ENCODE peak calls at places on chromosomes 1 and 21, in nine cellular contexts. One of them, this sample, is unnamed.

GRCh38 chr1:208254862-208255261 is 10.7 kb upstream of the PLXNA2 start:
- DNase-seq in heart left ventricle: no peak
- DNase-seq in astrocyte of the cerebellum: peak
- DNase-seq in heart right ventricle: no peak
- DNase-seq in AG09309: no peak
- DNase-seq in colonic mucosa: no peak
- DNase-seq in HAP-1: no peak
- DNase-seq in lung: no peak
- DNase-seq in brain microvascular endothelial cell: peak
- DNase-seq in this sample: no peak

GRCh38 chr21:24369751-24370150 is 1237.5 kb downstream of the MRPL39 start:
- DNase-seq in AG09309: no peak
- DNase-seq in heart left ventricle: no peak
- DNase-seq in astrocyte of the cerebellum: no peak
- DNase-seq in brain microvascular endothelial cell: no peak
- DNase-seq in lung: no peak
- DNase-seq in heart right ventricle: no peak
- DNase-seq in colonic mucosa: no peak
- DNase-seq in HAP-1: no peak
- DNase-seq in this sample: no peak

GRCh38 chr1:168386949-168387586 is 106.4 kb downstream of the TBX19 start:
- DNase-seq in colonic mucosa: peak
- DNase-seq in lung: peak
- DNase-seq in astrocyte of the cerebellum: no peak
- DNase-seq in AG09309: no peak
- DNase-seq in HAP-1: no peak
- DNase-seq in heart right ventricle: peak
- DNase-seq in brain microvascular endothelial cell: no peak
- DNase-seq in heart left ventricle: no peak
- DNase-seq in this sample: peak

GRCh38 chr1:18154431-18155194 is 47.0 kb downstream of the IGSF21 start:
- DNase-seq in colonic mucosa: no peak
- DNase-seq in heart left ventricle: no peak
- DNase-seq in HAP-1: no peak
- DNase-seq in heart right ventricle: no peak
- DNase-seq in brain microvascular endothelial cell: no peak
- DNase-seq in lung: no peak
- DNase-seq in AG09309: no peak
- DNase-seq in astrocyte of the cerebellum: no peak
- DNase-seq in this sample: no peak

GRCh38 chr1:12486401-12487005 is 131.5 kb downstream of the DHRS3 start:
- DNase-seq in colonic mucosa: no peak
- DNase-seq in lung: peak
- DNase-seq in AG09309: no peak
- DNase-seq in heart left ventricle: peak
- DNase-seq in HAP-1: no peak
- DNase-seq in heart right ventricle: no peak
- DNase-seq in brain microvascular endothelial cell: peak
- DNase-seq in astrocyte of the cerebellum: peak
- DNase-seq in this sample: no peak

GRCh38 chr21:15564907-15565306 is 164.9 kb upstream of the USP25 start:
- DNase-seq in heart left ventricle: no peak
- DNase-seq in AG09309: no peak
- DNase-seq in lung: peak
- DNase-seq in colonic mucosa: no peak
- DNase-seq in astrocyte of the cerebellum: no peak
- DNase-seq in heart right ventricle: no peak
- DNase-seq in brain microvascular endothelial cell: no peak
- DNase-seq in HAP-1: no peak
- DNase-seq in this sample: no peak

GRCh38 chr1:117240547-117240946 is 29.8 kb upstream of the VTCN1 start:
- DNase-seq in astrocyte of the cerebellum: no peak
- DNase-seq in heart left ventricle: no peak
- DNase-seq in heart right ventricle: no peak
- DNase-seq in colonic mucosa: no peak
- DNase-seq in HAP-1: no peak
- DNase-seq in lung: no peak
- DNase-seq in AG09309: no peak
- DNase-seq in brain microvascular endothelial cell: no peak
- DNase-seq in this sample: no peak

GRCh38 chr1:154961497-154962237 is at the start of gene PYGO2:
- DNase-seq in brain microvascular endothelial cell: peak
- DNase-seq in heart left ventricle: peak
- DNase-seq in lung: peak
- DNase-seq in colonic mucosa: peak
- DNase-seq in astrocyte of the cerebellum: no peak
- DNase-seq in heart right ventricle: peak
- DNase-seq in HAP-1: peak
- DNase-seq in AG09309: no peak
- DNase-seq in this sample: no peak

GRCh38 chr1:233523047-233523446 is 90.9 kb upstream of the KCNK1 start:
- DNase-seq in AG09309: no peak
- DNase-seq in HAP-1: peak
- DNase-seq in heart left ventricle: no peak
- DNase-seq in astrocyte of the cerebellum: no peak
- DNase-seq in lung: no peak
- DNase-seq in heart right ventricle: no peak
- DNase-seq in colonic mucosa: no peak
- DNase-seq in brain microvascular endothelial cell: no peak
- DNase-seq in this sample: peak

GRCh38 chr1:64363116-64363515 is 106.8 kb upstream of the CACHD1 start:
- DNase-seq in colonic mucosa: no peak
- DNase-seq in heart right ventricle: no peak
- DNase-seq in AG09309: no peak
- DNase-seq in lung: no peak
- DNase-seq in HAP-1: no peak
- DNase-seq in brain microvascular endothelial cell: no peak
- DNase-seq in heart left ventricle: no peak
- DNase-seq in astrocyte of the cerebellum: no peak
- DNase-seq in this sample: no peak

GRCh38 chr1:38305666-38306065 is 259.1 kb upstream of the POU3F1 start:
- DNase-seq in brain microvascular endothelial cell: no peak
- DNase-seq in astrocyte of the cerebellum: no peak
- DNase-seq in AG09309: no peak
- DNase-seq in colonic mucosa: no peak
- DNase-seq in lung: no peak
- DNase-seq in heart right ventricle: no peak
- DNase-seq in heart left ventricle: no peak
- DNase-seq in HAP-1: no peak
- DNase-seq in this sample: no peak

GRCh38 chr1:44108241-44108640 is 10.4 kb upstream of the KLF17 start:
- DNase-seq in heart left ventricle: no peak
- DNase-seq in colonic mucosa: no peak
- DNase-seq in AG09309: peak
- DNase-seq in HAP-1: no peak
- DNase-seq in astrocyte of the cerebellum: peak
- DNase-seq in heart right ventricle: no peak
- DNase-seq in brain microvascular endothelial cell: no peak
- DNase-seq in lung: no peak
- DNase-seq in this sample: no peak

GRCh38 chr1:43121251-43121650 is 50.8 kb downstream of the EBNA1BP2 start:
- DNase-seq in heart left ventricle: no peak
- DNase-seq in AG09309: no peak
- DNase-seq in heart right ventricle: no peak
- DNase-seq in astrocyte of the cerebellum: no peak
- DNase-seq in lung: no peak
- DNase-seq in brain microvascular endothelial cell: no peak
- DNase-seq in colonic mucosa: no peak
- DNase-seq in HAP-1: no peak
- DNase-seq in this sample: no peak

GRCh38 chr1:57848406-57848805 is 424.5 kb upstream of the DAB1 start:
- DNase-seq in lung: no peak
- DNase-seq in AG09309: no peak
- DNase-seq in heart left ventricle: no peak
- DNase-seq in astrocyte of the cerebellum: peak
- DNase-seq in HAP-1: no peak
- DNase-seq in brain microvascular endothelial cell: peak
- DNase-seq in heart right ventricle: no peak
- DNase-seq in colonic mucosa: no peak
- DNase-seq in this sample: peak

GRCh38 chr1:85464497-85465098 is 361 bp downstream of the DDAH1 start:
- DNase-seq in HAP-1: peak
- DNase-seq in heart right ventricle: peak
- DNase-seq in astrocyte of the cerebellum: peak
- DNase-seq in AG09309: no peak
- DNase-seq in colonic mucosa: peak
- DNase-seq in brain microvascular endothelial cell: peak
- DNase-seq in lung: peak
- DNase-seq in heart left ventricle: peak
- DNase-seq in this sample: no peak

GRCh38 chr1:170634293-170634692 is 29.6 kb upstream of the PRRX1 start:
- DNase-seq in HAP-1: no peak
- DNase-seq in lung: no peak
- DNase-seq in brain microvascular endothelial cell: no peak
- DNase-seq in heart left ventricle: no peak
- DNase-seq in colonic mucosa: no peak
- DNase-seq in AG09309: peak
- DNase-seq in astrocyte of the cerebellum: no peak
- DNase-seq in heart right ventricle: no peak
- DNase-seq in this sample: peak

GRCh38 chr21:37450385-37451044 is 83.9 kb downstream of the DYRK1A start:
- DNase-seq in brain microvascular endothelial cell: no peak
- DNase-seq in HAP-1: no peak
- DNase-seq in heart left ventricle: no peak
- DNase-seq in AG09309: no peak
- DNase-seq in heart right ventricle: no peak
- DNase-seq in lung: no peak
- DNase-seq in colonic mucosa: no peak
- DNase-seq in astrocyte of the cerebellum: no peak
- DNase-seq in this sample: no peak
- H3K4me3 ChIP-seq in brain microvascular endothelial cell: no peak
- H3K4me3 ChIP-seq in HAP-1: no peak
- H3K4me3 ChIP-seq in heart left ventricle: no peak
- H3K4me3 ChIP-seq in AG09309: no peak
- H3K4me3 ChIP-seq in heart right ventricle: no peak
- H3K4me3 ChIP-seq in lung: no peak
- H3K4me3 ChIP-seq in colonic mucosa: no peak
- H3K4me3 ChIP-seq in astrocyte of the cerebellum: no peak
- H3K4me3 ChIP-seq in this sample: no peak

GRCh38 chr1:206584265-206584648 is 28.0 kb downstream of the EIF2D start:
- DNase-seq in astrocyte of the cerebellum: no peak
- DNase-seq in brain microvascular endothelial cell: no peak
- DNase-seq in AG09309: no peak
- DNase-seq in lung: no peak
- DNase-seq in heart right ventricle: no peak
- DNase-seq in heart left ventricle: no peak
- DNase-seq in HAP-1: no peak
- DNase-seq in colonic mucosa: no peak
- DNase-seq in this sample: no peak
- H3K4me3 ChIP-seq in astrocyte of the cerebellum: no peak
- H3K4me3 ChIP-seq in brain microvascular endothelial cell: no peak
- H3K4me3 ChIP-seq in AG09309: no peak
- H3K4me3 ChIP-seq in lung: no peak
- H3K4me3 ChIP-seq in heart right ventricle: no peak
- H3K4me3 ChIP-seq in heart left ventricle: no peak
- H3K4me3 ChIP-seq in HAP-1: no peak
- H3K4me3 ChIP-seq in colonic mucosa: no peak
- H3K4me3 ChIP-seq in this sample: no peak

GRCh38 chr1:31575373-31576140 is 758 bp upstream of the TINAGL1 start:
- DNase-seq in lung: peak
- DNase-seq in AG09309: no peak
- DNase-seq in brain microvascular endothelial cell: no peak
- DNase-seq in heart left ventricle: no peak
- DNase-seq in colonic mucosa: peak
- DNase-seq in astrocyte of the cerebellum: no peak
- DNase-seq in HAP-1: no peak
- DNase-seq in heart right ventricle: no peak
- DNase-seq in this sample: no peak
- H3K4me3 ChIP-seq in lung: no peak
- H3K4me3 ChIP-seq in AG09309: no peak
- H3K4me3 ChIP-seq in brain microvascular endothelial cell: no peak
- H3K4me3 ChIP-seq in heart left ventricle: peak
- H3K4me3 ChIP-seq in colonic mucosa: peak
- H3K4me3 ChIP-seq in astrocyte of the cerebellum: no peak
- H3K4me3 ChIP-seq in HAP-1: no peak
- H3K4me3 ChIP-seq in heart right ventricle: peak
- H3K4me3 ChIP-seq in this sample: no peak

GRCh38 chr1:201481761-201482493 is 12.9 kb upstream of the PHLDA3 start:
- DNase-seq in heart left ventricle: peak
- DNase-seq in heart right ventricle: peak
- DNase-seq in lung: peak
- DNase-seq in astrocyte of the cerebellum: peak
- DNase-seq in AG09309: no peak
- DNase-seq in HAP-1: peak
- DNase-seq in brain microvascular endothelial cell: peak
- DNase-seq in colonic mucosa: peak
- DNase-seq in this sample: no peak
- H3K4me3 ChIP-seq in heart left ventricle: peak
- H3K4me3 ChIP-seq in heart right ventricle: peak
- H3K4me3 ChIP-seq in lung: no peak
- H3K4me3 ChIP-seq in astrocyte of the cerebellum: no peak
- H3K4me3 ChIP-seq in AG09309: no peak
- H3K4me3 ChIP-seq in HAP-1: no peak
- H3K4me3 ChIP-seq in brain microvascular endothelial cell: peak
- H3K4me3 ChIP-seq in colonic mucosa: peak
- H3K4me3 ChIP-seq in this sample: peak

DNA sequence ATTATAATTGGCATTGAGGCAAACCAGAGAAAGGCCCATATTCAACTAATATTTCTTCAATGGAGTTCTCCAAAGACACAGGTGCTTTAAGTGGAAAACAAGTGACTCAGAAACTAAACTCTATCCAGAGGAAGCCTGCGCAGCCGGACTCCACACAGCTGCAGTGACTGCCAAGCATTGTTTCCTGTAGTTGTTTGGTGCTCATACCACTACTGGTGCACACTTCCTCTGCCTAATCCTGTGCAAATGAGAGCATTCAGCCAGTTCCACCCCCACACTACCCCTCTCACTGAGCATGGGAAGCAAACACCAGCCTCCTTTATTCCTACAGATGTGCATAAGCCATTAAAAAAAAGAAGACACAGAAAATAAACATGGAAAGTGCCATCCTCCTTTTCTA is 102.9 kb downstream of the VAV3 start:
- DNase-seq in HAP-1: no peak
- DNase-seq in heart right ventricle: no peak
- DNase-seq in heart left ventricle: no peak
- DNase-seq in colonic mucosa: no peak
- DNase-seq in astrocyte of the cerebellum: no peak
- DNase-seq in brain microvascular endothelial cell: no peak
- DNase-seq in AG09309: no peak
- DNase-seq in lung: no peak
- DNase-seq in this sample: no peak
- H3K4me3 ChIP-seq in HAP-1: no peak
- H3K4me3 ChIP-seq in heart right ventricle: no peak
- H3K4me3 ChIP-seq in heart left ventricle: no peak
- H3K4me3 ChIP-seq in colonic mucosa: no peak
- H3K4me3 ChIP-seq in astrocyte of the cerebellum: no peak
- H3K4me3 ChIP-seq in brain microvascular endothelial cell: no peak
- H3K4me3 ChIP-seq in AG09309: no peak
- H3K4me3 ChIP-seq in lung: no peak
- H3K4me3 ChIP-seq in this sample: no peak

DNA sequence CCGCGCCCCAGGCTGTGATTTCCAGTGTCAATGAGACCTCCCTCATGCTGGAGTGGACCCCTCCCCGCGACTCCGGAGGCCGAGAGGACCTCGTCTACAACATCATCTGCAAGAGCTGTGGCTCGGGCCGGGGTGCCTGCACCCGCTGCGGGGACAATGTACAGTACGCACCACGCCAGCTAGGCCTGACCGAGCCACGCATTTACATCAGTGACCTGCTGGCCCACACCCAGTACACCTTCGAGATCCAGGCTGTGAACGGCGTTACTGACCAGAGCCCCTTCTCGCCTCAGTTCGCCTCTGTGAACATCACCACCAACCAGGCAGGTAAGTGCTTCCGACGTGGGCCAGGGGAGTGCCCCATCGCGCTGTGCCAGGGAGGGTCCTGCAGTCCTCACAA is 107.8 kb downstream of the LACTBL1 start:
- DNase-seq in heart right ventricle: no peak
- DNase-seq in heart left ventricle: no peak
- DNase-seq in astrocyte of the cerebellum: no peak
- DNase-seq in AG09309: no peak
- DNase-seq in HAP-1: no peak
- DNase-seq in brain microvascular endothelial cell: no peak
- DNase-seq in colonic mucosa: no peak
- DNase-seq in lung: no peak
- DNase-seq in this sample: no peak
- H3K4me3 ChIP-seq in heart right ventricle: no peak
- H3K4me3 ChIP-seq in heart left ventricle: no peak
- H3K4me3 ChIP-seq in astrocyte of the cerebellum: no peak
- H3K4me3 ChIP-seq in AG09309: no peak
- H3K4me3 ChIP-seq in HAP-1: no peak
- H3K4me3 ChIP-seq in brain microvascular endothelial cell: no peak
- H3K4me3 ChIP-seq in colonic mucosa: no peak
- H3K4me3 ChIP-seq in lung: no peak
- H3K4me3 ChIP-seq in this sample: no peak

This sample was measured in retinal pigment epithelial cell.